ENCODE peak calls at places on chromosomes 5 and 9, in six cellular contexts. J, H, D, C, F and I are unnamed samples.

GRCh38 chr5:158765407-158765806 is 334.3 kb downstream of the EBF1 start:
- DNase-seq in J (no peak), H (no peak), D (no peak), C (no peak), F (no peak), I (no peak)

GRCh38 chr5:132422720-132423442 is 53.4 kb downstream of the SLC22A5 start:
- DNase-seq in J (peak), H (no peak), D (no peak), C (peak), F (peak), I (peak)

GRCh38 chr9:75962186-75963036 is 71.9 kb downstream of the PCSK5 start:
- DNase-seq in J (no peak), H (no peak), D (no peak), C (no peak), F (no peak), I (no peak)

GRCh38 chr9:2181794-2182193 is 166.6 kb downstream of the SMARCA2 start:
- DNase-seq in J (peak), H (peak), D (peak), C (peak), F (peak), I (no peak)

GRCh38 chr9:30575218-30575617 is 1809.2 kb upstream of the ACO1 start:
- DNase-seq in J (no peak), H (no peak), D (no peak), C (no peak), F (no peak), I (no peak)

GRCh38 chr9:86700601-86701000 is 246.7 kb downstream of the GAS1 start:
- DNase-seq in J (peak), H (no peak), D (no peak), C (peak), F (no peak), I (no peak)

GRCh38 chr5:113169720-113170119 is 193.1 kb downstream of the DCP2 start:
- DNase-seq in J (peak), H (no peak), D (no peak), C (no peak), F (no peak), I (no peak)

GRCh38 chr5:40497573-40497972 is 182.1 kb upstream of the PTGER4 start:
- DNase-seq in J (peak), H (no peak), D (no peak), C (no peak), F (peak), I (no peak)

GRCh38 chr5:151682751-151683331 is 3.9 kb downstream of the SPARC start:
- DNase-seq in J (no peak), H (no peak), D (no peak), C (peak), F (no peak), I (no peak)

GRCh38 chr5:170148430-170149205 is 42.9 kb downstream of the FOXI1 start:
- DNase-seq in J (no peak), H (peak), D (no peak), C (no peak), F (no peak), I (no peak)

GRCh38 chr9:5651246-5651645 is 22.3 kb downstream of the RIC1 start:
- DNase-seq in J (peak), H (no peak), D (no peak), C (no peak), F (peak), I (no peak)

GRCh38 chr5:153900703-153901395 is 137.9 kb downstream of the FAM114A2 start:
- DNase-seq in J (peak), H (no peak), D (no peak), C (peak), F (peak), I (no peak)

GRCh38 chr5:178357127-178357526 is 124.5 kb upstream of the PHYKPL start:
- DNase-seq in J (no peak), H (peak), D (peak), C (no peak), F (no peak), I (no peak)

GRCh38 chr5:139642891-139643871 is 5.0 kb upstream of the CXXC5 start:
- DNase-seq in J (no peak), H (no peak), D (peak), C (no peak), F (peak), I (no peak)

GRCh38 chr5:23302438-23302837 is 205.0 kb upstream of the PRDM9 start:
- DNase-seq in J (no peak), H (no peak), D (no peak), C (no peak), F (no peak), I (no peak)
- TF ChIP-seq CTCF in J (no peak), H (no peak), D (no peak), C (no peak), F (peak), I (no peak)

DNA sequence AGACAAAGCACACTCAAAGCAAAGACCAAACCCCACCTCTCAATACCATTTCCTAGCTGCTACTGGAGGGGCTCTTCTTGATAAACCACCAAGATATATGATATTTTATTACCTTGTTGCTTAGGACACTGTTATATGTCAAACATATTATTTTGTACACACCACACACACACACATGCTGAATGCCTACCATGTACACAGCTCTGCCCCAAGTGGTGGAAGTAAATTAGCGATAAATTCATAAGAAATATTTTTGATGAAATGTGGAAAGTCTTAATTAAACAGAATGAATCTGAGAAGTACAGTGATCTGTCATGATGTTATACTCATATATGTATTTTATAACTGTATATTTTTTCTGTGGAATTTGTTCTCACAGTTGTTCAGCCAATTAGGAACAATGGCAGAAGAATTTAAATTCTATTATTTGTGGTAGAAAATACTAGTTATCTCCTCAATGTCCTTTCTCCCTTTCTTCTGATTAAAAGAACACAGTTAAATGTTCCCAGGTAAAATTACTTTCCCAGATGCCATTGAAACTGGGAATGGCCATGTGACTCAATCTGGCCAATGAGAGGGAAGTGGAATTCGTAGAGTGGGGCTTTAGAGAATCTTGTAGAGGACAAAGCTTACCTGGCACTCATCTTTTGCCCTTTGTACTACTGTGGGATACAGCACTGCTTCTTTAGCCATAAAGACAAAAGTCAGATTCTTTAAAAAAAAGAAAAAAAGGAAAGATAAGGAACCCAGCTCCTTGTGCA is 156.5 kb downstream of the SNCAIP start:
- DNase-seq in J (no peak), H (no peak), D (no peak), C (no peak), F (no peak), I (no peak)
- TF ChIP-seq CTCF in J (peak), H (peak), D (no peak), C (peak), F (peak), I (no peak)

GRCh38 chr5:53331463-53331862 is 149.0 kb upstream of the FST start:
- DNase-seq in J (peak), H (no peak), D (no peak), C (peak), F (peak), I (no peak)

GRCh38 chr5:53333160-53333559 is 147.3 kb upstream of the FST start:
- DNase-seq in J (peak), H (no peak), D (no peak), C (peak), F (peak), I (no peak)

GRCh38 chr5:53337827-53338226 is 142.6 kb upstream of the FST start:
- DNase-seq in J (no peak), H (no peak), D (no peak), C (no peak), F (peak), I (no peak)

GRCh38 chr5:53334431-53334941 is 145.9 kb upstream of the FST start:
- DNase-seq in J (peak), H (no peak), D (no peak), C (peak), F (peak), I (no peak)

DNA sequence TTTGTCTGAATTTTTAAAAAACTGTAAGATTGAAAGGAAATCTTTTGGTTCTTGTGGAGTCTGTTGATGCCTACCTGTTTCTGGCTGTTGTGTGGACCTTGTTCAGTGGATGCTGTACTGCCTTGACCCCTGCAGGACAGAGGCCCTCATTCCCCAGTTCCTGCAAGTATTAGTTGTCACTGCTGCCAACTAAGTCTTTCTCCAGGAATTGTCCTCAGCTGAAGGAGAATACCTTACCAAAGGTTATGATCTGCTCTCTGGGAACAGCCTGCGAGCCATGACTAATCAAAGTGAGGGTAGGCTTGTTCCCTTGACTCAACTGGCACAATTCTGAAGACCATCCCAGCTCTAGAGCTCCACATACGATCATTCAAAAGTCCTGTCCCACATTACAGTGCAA is 145.3 kb upstream of the FST start:
- DNase-seq in J (peak), H (no peak), D (peak), C (peak), F (peak), I (no peak)
- TF ChIP-seq CTCF in J (peak), H (no peak), D (no peak), C (peak), F (peak), I (no peak)

GRCh38 chr5:66171349-66172344 is 27.5 kb downstream of the SREK1 start:
- DNase-seq in J (peak), H (no peak), D (peak), C (peak), F (peak), I (peak)
- TF ChIP-seq CTCF in J (peak), H (peak), D (peak), C (peak), F (peak), I (peak)

GRCh38 chr5:110289213-110289810 is 437.2 kb downstream of the TMEM232 start:
- DNase-seq in J (no peak), H (no peak), D (no peak), C (no peak), F (no peak), I (no peak)
- TF ChIP-seq CTCF in J (no peak), H (no peak), D (no peak), C (no peak), F (no peak), I (no peak)

DNA sequence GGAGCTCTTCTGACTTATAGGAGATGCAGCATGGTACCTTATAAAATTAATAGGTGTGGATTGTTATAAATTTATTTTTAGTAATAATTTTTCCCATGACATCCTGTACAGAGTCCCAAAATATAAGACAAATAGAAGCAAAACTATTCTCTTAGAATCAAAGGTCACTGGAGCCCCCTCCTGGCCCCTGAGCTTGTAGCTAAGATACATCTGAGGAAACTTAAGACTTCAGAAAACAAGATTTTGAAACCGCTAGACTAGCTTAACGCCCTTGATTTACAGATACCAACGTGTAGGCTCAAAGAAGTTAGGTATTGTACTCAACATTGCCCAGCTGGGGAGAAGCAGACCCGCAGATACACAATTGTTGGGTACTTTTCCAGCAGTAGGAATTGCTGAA is 45.7 kb upstream of the KCNN2 start:
- DNase-seq in J (no peak), H (no peak), D (no peak), C (no peak), F (no peak), I (no peak)
- TF ChIP-seq CTCF in J (no peak), H (no peak), D (no peak), C (no peak), F (no peak), I (no peak)

GRCh38 chr5:5309645-5310044 is 112.8 kb upstream of the ICE1 start:
- DNase-seq in J (no peak), H (no peak), D (no peak), C (no peak), F (peak), I (no peak)

GRCh38 chr5:5303242-5303641 is 119.2 kb upstream of the ICE1 start:
- DNase-seq in J (no peak), H (no peak), D (no peak), C (no peak), F (no peak), I (no peak)

GRCh38 chr5:5308319-5308718 is 114.2 kb upstream of the ICE1 start:
- DNase-seq in J (no peak), H (no peak), D (no peak), C (no peak), F (no peak), I (no peak)

GRCh38 chr5:5304361-5305035 is 118.0 kb upstream of the ICE1 start:
- DNase-seq in J (no peak), H (no peak), D (peak), C (no peak), F (no peak), I (no peak)

DNA sequence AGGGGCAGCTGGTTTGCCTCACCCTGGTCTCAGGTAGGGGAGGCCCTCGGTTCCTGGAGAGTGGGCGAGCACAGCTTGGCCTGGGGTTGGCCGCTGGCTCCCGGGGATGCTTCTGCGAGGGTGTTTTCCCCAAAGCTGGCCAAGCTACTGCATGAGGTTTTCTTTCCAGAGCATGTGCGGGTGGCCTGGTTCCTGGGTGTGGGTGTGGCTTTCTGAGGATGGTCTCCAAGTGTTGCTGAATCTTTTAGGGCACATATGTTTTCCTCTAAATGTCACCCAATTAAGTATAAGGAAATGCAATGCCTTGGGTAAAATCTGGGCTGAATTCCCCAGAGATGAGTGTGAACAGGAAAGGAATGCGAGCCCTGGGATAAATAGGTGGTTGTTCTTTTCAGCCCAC is 115.8 kb upstream of the ICE1 start:
- DNase-seq in J (no peak), H (no peak), D (no peak), C (peak), F (peak), I (no peak)
- TF ChIP-seq CTCF in J (no peak), H (no peak), D (no peak), C (no peak), F (no peak), I (no peak)

DNA sequence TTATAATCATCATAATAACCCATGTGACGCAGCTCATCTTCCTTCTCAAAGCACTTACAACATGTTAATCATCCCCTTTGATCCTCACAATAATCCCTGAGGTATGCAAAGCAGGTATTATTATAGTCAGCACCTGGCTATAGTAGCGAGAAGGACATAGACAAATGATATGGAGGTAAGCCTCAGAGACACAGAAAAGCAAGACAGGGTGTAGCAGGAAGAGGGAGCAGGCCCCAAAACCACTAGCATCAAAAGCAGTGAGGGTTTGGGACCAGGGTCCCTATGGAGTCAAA is 139.2 kb upstream of the SLC30A5 start:
- DNase-seq in J (no peak), H (no peak), D (no peak), C (no peak), F (no peak), I (no peak)
- TF ChIP-seq CTCF in J (no peak), H (no peak), D (no peak), C (no peak), F (no peak), I (no peak)